ENCODE peak calls at places on chromosomes 6 and 20, in five cellular contexts. One of them, this sample, is unnamed.
A peak's percentile ranks its signal among the peaks of the same experiment; 100 is the strongest.

GRCh38 chr6:34876451-34876850 is 11.4 kb downstream of the TAF11 start:
- DNase-seq in ovary: no peak
- DNase-seq in esophagus squamous epithelium: no peak
- DNase-seq in SJSA1: no peak
- DNase-seq in HepG2: no peak
- DNase-seq in this sample: no peak

GRCh38 chr6:151242420-151242841 is 2.7 kb downstream of the AKAP12 start:
- DNase-seq in SJSA1: no peak
- DNase-seq in HepG2: no peak
- DNase-seq in esophagus squamous epithelium: no peak
- DNase-seq in ovary: peak; percentile 46
- DNase-seq in this sample: no peak

GRCh38 chr20:889932-890463 is 26.1 kb downstream of the ANGPT4 start:
- DNase-seq in SJSA1: no peak
- DNase-seq in ovary: peak; percentile 35
- DNase-seq in HepG2: no peak
- DNase-seq in esophagus squamous epithelium: no peak
- DNase-seq in this sample: no peak

GRCh38 chr20:45407067-45407745 is 883 bp upstream of the DBNDD2 start:
- DNase-seq in ovary: no peak
- DNase-seq in HepG2: no peak
- DNase-seq in SJSA1: no peak
- DNase-seq in esophagus squamous epithelium: no peak
- DNase-seq in this sample: no peak

GRCh38 chr6:69456086-69456485 is 340.7 kb downstream of the LMBRD1 start:
- DNase-seq in esophagus squamous epithelium: no peak
- DNase-seq in HepG2: no peak
- DNase-seq in SJSA1: no peak
- DNase-seq in ovary: no peak
- DNase-seq in this sample: no peak

GRCh38 chr6:50922579-50923525 is 104.2 kb downstream of the TFAP2B start:
- DNase-seq in HepG2: no peak
- DNase-seq in ovary: no peak
- DNase-seq in SJSA1: no peak
- DNase-seq in esophagus squamous epithelium: no peak
- DNase-seq in this sample: no peak

GRCh38 chr6:11798096-11798495 is 19.5 kb upstream of the ADTRP start:
- DNase-seq in HepG2: no peak
- DNase-seq in SJSA1: peak; percentile 10
- DNase-seq in esophagus squamous epithelium: no peak
- DNase-seq in ovary: no peak
- DNase-seq in this sample: peak; percentile 44

GRCh38 chr6:166907373-166907841 is 48.9 kb downstream of the RNASET2 start:
- DNase-seq in SJSA1: no peak
- DNase-seq in HepG2: no peak
- DNase-seq in ovary: no peak
- DNase-seq in esophagus squamous epithelium: no peak
- DNase-seq in this sample: no peak

GRCh38 chr6:53033764-53034163 is 31.4 kb upstream of the FBXO9 start:
- DNase-seq in ovary: no peak
- DNase-seq in SJSA1: peak; percentile 21
- DNase-seq in esophagus squamous epithelium: no peak
- DNase-seq in HepG2: no peak
- DNase-seq in this sample: no peak

GRCh38 chr6:137353346-137353745 is 134.2 kb upstream of the IFNGR1 start:
- DNase-seq in HepG2: no peak
- DNase-seq in ovary: no peak
- DNase-seq in SJSA1: no peak
- DNase-seq in esophagus squamous epithelium: no peak
- DNase-seq in this sample: no peak

GRCh38 chr20:6142348-6142993 is 19.6 kb upstream of the FERMT1 start:
- DNase-seq in ovary: no peak
- DNase-seq in esophagus squamous epithelium: no peak
- DNase-seq in HepG2: peak; percentile 70
- DNase-seq in SJSA1: peak; percentile 12
- DNase-seq in this sample: no peak

GRCh38 chr6:123398072-123398471 is 238.7 kb downstream of the TRDN start:
- DNase-seq in esophagus squamous epithelium: no peak
- DNase-seq in SJSA1: no peak
- DNase-seq in ovary: no peak
- DNase-seq in HepG2: no peak
- DNase-seq in this sample: no peak

GRCh38 chr6:49555951-49556350 is 5.5 kb downstream of the C6orf141 start:
- DNase-seq in SJSA1: no peak
- DNase-seq in ovary: no peak
- DNase-seq in HepG2: no peak
- DNase-seq in esophagus squamous epithelium: no peak
- DNase-seq in this sample: no peak

GRCh38 chr6:121436966-121437756 is 1.7 kb downstream of the GJA1 start:
- DNase-seq in ovary: peak; percentile 66
- DNase-seq in SJSA1: peak; percentile 67
- DNase-seq in HepG2: no peak
- DNase-seq in esophagus squamous epithelium: no peak
- DNase-seq in this sample: no peak

GRCh38 chr20:49571553-49571835 is 3.6 kb upstream of the PTGIS start:
- DNase-seq in esophagus squamous epithelium: no peak
- DNase-seq in HepG2: no peak
- DNase-seq in SJSA1: no peak
- DNase-seq in ovary: no peak
- DNase-seq in this sample: no peak

GRCh38 chr6:75044846-75045245 is 161.0 kb downstream of the COL12A1 start:
- DNase-seq in HepG2: no peak
- DNase-seq in ovary: no peak
- DNase-seq in SJSA1: no peak
- DNase-seq in esophagus squamous epithelium: no peak
- DNase-seq in this sample: peak; percentile 41

GRCh38 chr20:10524643-10525042 is 89.5 kb downstream of the SLX4IP start:
- DNase-seq in SJSA1: no peak
- DNase-seq in esophagus squamous epithelium: no peak
- DNase-seq in ovary: no peak
- DNase-seq in HepG2: no peak
- DNase-seq in this sample: no peak

GRCh38 chr6:106895703-106896040 is 78.9 kb downstream of the CD24 start:
- DNase-seq in HepG2: no peak
- DNase-seq in ovary: no peak
- DNase-seq in esophagus squamous epithelium: no peak
- DNase-seq in SJSA1: no peak
- DNase-seq in this sample: no peak

GRCh38 chr6:5308066-5308465 is 46.8 kb downstream of the FARS2 start:
- DNase-seq in HepG2: no peak
- DNase-seq in esophagus squamous epithelium: no peak
- DNase-seq in ovary: no peak
- DNase-seq in SJSA1: no peak
- DNase-seq in this sample: no peak

GRCh38 chr6:33633462-33634158 is 12.5 kb downstream of the ITPR3 start:
- DNase-seq in ovary: peak; percentile 79
- DNase-seq in esophagus squamous epithelium: no peak
- DNase-seq in SJSA1: peak; percentile 46
- DNase-seq in HepG2: no peak
- DNase-seq in this sample: no peak

GRCh38 chr6:161342039-161342438 is 68.2 kb upstream of the AGPAT4 start:
- DNase-seq in esophagus squamous epithelium: no peak
- DNase-seq in HepG2: peak; percentile 10
- DNase-seq in SJSA1: no peak
- DNase-seq in ovary: no peak
- DNase-seq in this sample: no peak

GRCh38 chr6:122758927-122759334 is 20.6 kb upstream of the FABP7 start:
- DNase-seq in ovary: no peak
- DNase-seq in SJSA1: no peak
- DNase-seq in HepG2: no peak
- DNase-seq in esophagus squamous epithelium: no peak
- DNase-seq in this sample: no peak

GRCh38 chr6:11271637-11272036 is 39.2 kb upstream of the NEDD9 start:
- DNase-seq in ovary: no peak
- DNase-seq in esophagus squamous epithelium: no peak
- DNase-seq in HepG2: no peak
- DNase-seq in SJSA1: peak; percentile 97
- DNase-seq in this sample: no peak

GRCh38 chr6:54267798-54268197 is 40.4 kb upstream of the TINAG start:
- DNase-seq in ovary: no peak
- DNase-seq in HepG2: peak; percentile 67
- DNase-seq in SJSA1: no peak
- DNase-seq in esophagus squamous epithelium: no peak
- DNase-seq in this sample: no peak

GRCh38 chr6:16976418-16977183 is 125.2 kb upstream of the STMND1 start:
- DNase-seq in ovary: no peak
- DNase-seq in SJSA1: no peak
- DNase-seq in esophagus squamous epithelium: no peak
- DNase-seq in HepG2: no peak
- DNase-seq in this sample: no peak

GRCh38 chr6:53044071-53044470 is 21.1 kb upstream of the FBXO9 start:
- DNase-seq in HepG2: no peak
- DNase-seq in ovary: no peak
- DNase-seq in SJSA1: peak; percentile 56
- DNase-seq in esophagus squamous epithelium: no peak
- DNase-seq in this sample: no peak

GRCh38 chr6:13528232-13528631 is 40.8 kb upstream of the GFOD1 start:
- DNase-seq in esophagus squamous epithelium: no peak
- DNase-seq in ovary: no peak
- DNase-seq in HepG2: no peak
- DNase-seq in SJSA1: no peak
- DNase-seq in this sample: no peak

GRCh38 chr20:57210054-57210910 is 56.2 kb downstream of the BMP7 start:
- DNase-seq in esophagus squamous epithelium: no peak
- DNase-seq in SJSA1: no peak
- DNase-seq in ovary: no peak
- DNase-seq in HepG2: peak; percentile 70
- DNase-seq in this sample: no peak

GRCh38 chr6:41558033-41558807 is 12.0 kb downstream of the FOXP4 start:
- DNase-seq in esophagus squamous epithelium: no peak
- DNase-seq in ovary: no peak
- DNase-seq in SJSA1: no peak
- DNase-seq in HepG2: no peak
- DNase-seq in this sample: no peak

GRCh38 chr6:41561386-41561785 is 15.2 kb downstream of the FOXP4 start:
- DNase-seq in HepG2: no peak
- DNase-seq in ovary: no peak
- DNase-seq in SJSA1: no peak
- DNase-seq in esophagus squamous epithelium: no peak
- DNase-seq in this sample: no peak

GRCh38 chr6:41561931-41562632 is 15.9 kb downstream of the FOXP4 start:
- DNase-seq in esophagus squamous epithelium: no peak
- DNase-seq in HepG2: no peak
- DNase-seq in SJSA1: no peak
- DNase-seq in ovary: no peak
- DNase-seq in this sample: no peak

GRCh38 chr6:41560440-41561192 is 14.4 kb downstream of the FOXP4 start:
- DNase-seq in HepG2: no peak
- DNase-seq in esophagus squamous epithelium: peak; percentile 40
- DNase-seq in SJSA1: no peak
- DNase-seq in ovary: peak; percentile 76
- DNase-seq in this sample: no peak

GRCh38 chr6:41559655-41560439 is 13.7 kb downstream of the FOXP4 start:
- DNase-seq in HepG2: no peak
- DNase-seq in esophagus squamous epithelium: no peak
- DNase-seq in SJSA1: no peak
- DNase-seq in ovary: no peak
- DNase-seq in this sample: no peak
- H3K4me3 ChIP-seq in HepG2: no peak overlapping the region
- H3K4me3 ChIP-seq in esophagus squamous epithelium: peak overlapping the region; percentile 71
- H3K4me3 ChIP-seq in SJSA1: no peak overlapping the region
- H3K4me3 ChIP-seq in ovary: peak overlapping the region; percentile 58
- H3K4me3 ChIP-seq in this sample: no peak overlapping the region

GRCh38 chr20:20710847-20711315 is 1.6 kb downstream of the RALGAPA2 start:
- DNase-seq in esophagus squamous epithelium: no peak
- DNase-seq in SJSA1: no peak
- DNase-seq in ovary: no peak
- DNase-seq in HepG2: peak; percentile 90
- DNase-seq in this sample: no peak

GRCh38 chr20:20713244-20713765 is 861 bp upstream of the RALGAPA2 start:
- DNase-seq in esophagus squamous epithelium: no peak
- DNase-seq in HepG2: peak; percentile 22
- DNase-seq in SJSA1: no peak
- DNase-seq in ovary: peak; percentile 48
- DNase-seq in this sample: no peak

GRCh38 chr20:20712474-20713243 is at the start of gene RALGAPA2:
- DNase-seq in HepG2: peak; percentile 100
- DNase-seq in SJSA1: peak; percentile 96
- DNase-seq in esophagus squamous epithelium: peak; percentile 97
- DNase-seq in ovary: peak; percentile 97
- DNase-seq in this sample: peak; percentile 91

GRCh38 chr20:20711413-20711812 is 1.0 kb downstream of the RALGAPA2 start:
- DNase-seq in SJSA1: no peak
- DNase-seq in ovary: no peak
- DNase-seq in HepG2: no peak
- DNase-seq in esophagus squamous epithelium: no peak
- DNase-seq in this sample: no peak

GRCh38 chr20:20712004-20712473 is 405 bp downstream of the RALGAPA2 start:
- DNase-seq in SJSA1: no peak
- DNase-seq in HepG2: peak; percentile 37
- DNase-seq in ovary: no peak
- DNase-seq in esophagus squamous epithelium: no peak
- DNase-seq in this sample: no peak
- H3K27me3 ChIP-seq in SJSA1: no peaks in the 10 kb centered on the region
- H3K27me3 ChIP-seq in HepG2: no peaks in the 10 kb centered on the region
- H3K27me3 ChIP-seq in ovary: no peaks in the 10 kb centered on the region
- H3K27me3 ChIP-seq in esophagus squamous epithelium: no peaks in the 10 kb centered on the region
- H3K27me3 ChIP-seq in this sample: no peaks in the 10 kb centered on the region

DNA sequence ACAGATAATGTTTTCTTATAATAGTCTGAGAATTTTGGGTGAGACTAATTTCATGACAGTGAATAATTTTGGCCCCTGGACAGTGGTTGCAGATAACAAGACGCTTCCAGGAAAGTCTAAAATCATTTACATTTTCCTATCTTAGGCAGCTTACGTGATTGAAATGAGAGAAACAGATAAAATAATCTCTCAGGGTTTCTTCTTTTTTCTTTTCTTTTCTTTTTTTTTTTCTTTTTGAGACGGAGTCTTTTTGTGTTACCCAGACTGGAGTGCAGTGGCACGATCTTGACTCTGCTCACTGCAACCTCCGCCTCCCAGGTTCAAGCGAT is 4.2 kb upstream of the SERPINB1 start:
- DNase-seq in esophagus squamous epithelium: no peak
- DNase-seq in SJSA1: no peak
- DNase-seq in HepG2: no peak
- DNase-seq in ovary: no peak
- DNase-seq in this sample: no peak
- H3K4me3 ChIP-seq in esophagus squamous epithelium: peak overlapping the region; percentile 50
- H3K4me3 ChIP-seq in SJSA1: no peak overlapping the region
- H3K4me3 ChIP-seq in HepG2: no peak overlapping the region
- H3K4me3 ChIP-seq in ovary: no peak overlapping the region
- H3K4me3 ChIP-seq in this sample: no peak overlapping the region

GRCh38 chr6:27290850-27291208 is 21.2 kb downstream of the POM121L2 start:
- DNase-seq in HepG2: no peak
- DNase-seq in ovary: no peak
- DNase-seq in SJSA1: no peak
- DNase-seq in esophagus squamous epithelium: no peak
- DNase-seq in this sample: no peak

GRCh38 chr6:27288136-27289044 is 23.7 kb downstream of the POM121L2 start:
- DNase-seq in HepG2: no peak
- DNase-seq in SJSA1: no peak
- DNase-seq in ovary: no peak
- DNase-seq in esophagus squamous epithelium: no peak
- DNase-seq in this sample: no peak

GRCh38 chr6:27293436-27294152 is 18.5 kb downstream of the POM121L2 start:
- DNase-seq in ovary: no peak
- DNase-seq in HepG2: peak; percentile 38
- DNase-seq in esophagus squamous epithelium: no peak
- DNase-seq in SJSA1: no peak
- DNase-seq in this sample: no peak

GRCh38 chr6:27287751-27288135 is 24.3 kb downstream of the POM121L2 start:
- DNase-seq in HepG2: no peak
- DNase-seq in SJSA1: no peak
- DNase-seq in esophagus squamous epithelium: no peak
- DNase-seq in ovary: no peak
- DNase-seq in this sample: no peak

GRCh38 chr6:27290065-27290849 is 21.8 kb downstream of the POM121L2 start:
- DNase-seq in HepG2: peak; percentile 34
- DNase-seq in esophagus squamous epithelium: no peak
- DNase-seq in SJSA1: no peak
- DNase-seq in ovary: no peak
- DNase-seq in this sample: no peak
- H3K27me3 ChIP-seq in HepG2: peaks cover 8% of the 10 kb centered on the region
- H3K27me3 ChIP-seq in esophagus squamous epithelium: peaks cover 32% of the 10 kb centered on the region
- H3K27me3 ChIP-seq in SJSA1: no peaks in the 10 kb centered on the region
- H3K27me3 ChIP-seq in ovary: no peaks in the 10 kb centered on the region
- H3K27me3 ChIP-seq in this sample: peaks cover 21% of the 10 kb centered on the region

This sample was measured in BJ.